ENCODE peak calls at places on chromosomes 12 and 14, in five cellular contexts. O is HCT116, C is uterus, J is GM06990, V is B cell. X is an unnamed sample.

GRCh38 chr12:13777374-13777773 is 204.0 kb downstream of the GRIN2B start:
- DNase-seq in O (no peak), C (no peak), J (no peak), V (no peak), X (no peak)

GRCh38 chr12:95107362-95107761 is 33.9 kb upstream of the NR2C1 start:
- DNase-seq in O (no peak), C (no peak), J (no peak), V (no peak), X (no peak)

GRCh38 chr12:4435537-4435936 is 10.1 kb downstream of the FGF6 start:
- DNase-seq in O (no peak), C (no peak), J (no peak), V (no peak), X (no peak)

GRCh38 chr12:32558941-32559340 is 120.2 kb upstream of the DNM1L start:
- DNase-seq in O (no peak), C (no peak), J (peak), V (peak), X (no peak)

GRCh38 chr14:20460458-20461229 is 590 bp downstream of the PIP4P1 start:
- DNase-seq in O (no peak), C (peak), J (peak), V (peak), X (no peak)

GRCh38 chr12:11686135-11686534 is 36.7 kb downstream of the ETV6 start:
- DNase-seq in O (no peak), C (no peak), J (no peak), V (no peak), X (no peak)

GRCh38 chr14:100670017-100670974 is 56.4 kb upstream of the DLK1 start:
- DNase-seq in O (no peak), C (no peak), J (no peak), V (no peak), X (no peak)

GRCh38 chr12:55687746-55688145 is 20.0 kb downstream of the ITGA7 start:
- DNase-seq in O (no peak), C (no peak), J (no peak), V (no peak), X (no peak)

GRCh38 chr12:5944688-5945070 is 380 bp downstream of the ANO2 start:
- DNase-seq in O (no peak), C (no peak), J (no peak), V (no peak), X (no peak)

GRCh38 chr12:126819554-126819953 is 1447.4 kb upstream of the TMEM132C start:
- DNase-seq in O (no peak), C (no peak), J (no peak), V (no peak), X (no peak)

GRCh38 chr14:96016761-96017160 is 22.4 kb upstream of the C14orf132 start:
- DNase-seq in O (no peak), C (no peak), J (no peak), V (no peak), X (no peak)

GRCh38 chr12:32217354-32218310 is 111.0 kb downstream of the BICD1 start:
- DNase-seq in O (no peak), C (no peak), J (no peak), V (no peak), X (no peak)

GRCh38 chr12:112122823-112123690 is 2.3 kb upstream of the TRAFD1 start:
- DNase-seq in O (no peak), C (no peak), J (no peak), V (no peak), X (no peak)

GRCh38 chr12:82793882-82794281 is 107.2 kb downstream of the TMTC2 start:
- DNase-seq in O (no peak), C (no peak), J (no peak), V (no peak), X (no peak)

GRCh38 chr14:37246427-37246829 is 48.7 kb downstream of the MIPOL1 start:
- DNase-seq in O (peak), C (no peak), J (no peak), V (peak), X (no peak)

GRCh38 chr12:72491399-72491798 is 219.2 kb downstream of the TRHDE start:
- DNase-seq in O (no peak), C (no peak), J (no peak), V (no peak), X (no peak)

GRCh38 chr14:92546347-92547053 is 32.9 kb downstream of the RIN3 start:
- DNase-seq in O (no peak), C (no peak), J (no peak), V (no peak), X (no peak)

GRCh38 chr12:54381136-54381535 is 3.4 kb downstream of the ZNF385A start:
- DNase-seq in O (no peak), C (no peak), J (no peak), V (no peak), X (no peak)

GRCh38 chr14:32933943-32934890 is 4.5 kb upstream of the NPAS3 start:
- DNase-seq in O (no peak), C (peak), J (no peak), V (no peak), X (peak)

GRCh38 chr12:3797649-3798048 is 44.7 kb upstream of the CRACR2A start:
- DNase-seq in O (no peak), C (no peak), J (no peak), V (no peak), X (no peak)

GRCh38 chr12:113462117-113462774 is 9.4 kb downstream of the LHX5 start:
- DNase-seq in O (peak), C (peak), J (no peak), V (peak), X (peak)

GRCh38 chr12:53950441-53950781 is 4.3 kb upstream of the HOXC12 start:
- DNase-seq in O (no peak), C (no peak), J (no peak), V (no peak), X (no peak)

GRCh38 chr12:118436002-118436724 is 59.8 kb downstream of the SUDS3 start:
- DNase-seq in O (peak), C (no peak), J (no peak), V (no peak), X (peak)

GRCh38 chr12:106709068-106709511 is 65.4 kb upstream of the RIC8B start:
- DNase-seq in O (no peak), C (no peak), J (no peak), V (no peak), X (no peak)
- TF ChIP-seq CTCF in O (no peak), C (no peak), J (no peak), V (no peak), X (no peak)

GRCh38 chr14:34365309-34365915 is 96.6 kb downstream of the SPTSSA start:
- DNase-seq in O (no peak), C (no peak), J (no peak), V (no peak), X (no peak)
- TF ChIP-seq CTCF in O (peak), C (peak), J (peak), V (no peak), X (no peak)

GRCh38 chr14:24310387-24310665 is 386 bp downstream of the LTB4R2 start:
- DNase-seq in O (no peak), C (no peak), J (no peak), V (no peak), X (no peak)

GRCh38 chr14:24307156-24307574 is 612 bp downstream of the CIDEB start:
- DNase-seq in O (no peak), C (no peak), J (no peak), V (no peak), X (no peak)

GRCh38 chr14:24309538-24310386 is at the start of gene LTB4R2:
- DNase-seq in O (no peak), C (no peak), J (no peak), V (no peak), X (no peak)

GRCh38 chr14:24307575-24308341 is at the start of gene CIDEB:
- DNase-seq in O (no peak), C (no peak), J (no peak), V (peak), X (peak)

GRCh38 chr14:24308342-24309124 is 756 bp upstream of the CIDEB start:
- DNase-seq in O (no peak), C (no peak), J (no peak), V (no peak), X (no peak)
- TF ChIP-seq CTCF in O (no peak), C (no peak), J (no peak), V (peak), X (no peak)

DNA sequence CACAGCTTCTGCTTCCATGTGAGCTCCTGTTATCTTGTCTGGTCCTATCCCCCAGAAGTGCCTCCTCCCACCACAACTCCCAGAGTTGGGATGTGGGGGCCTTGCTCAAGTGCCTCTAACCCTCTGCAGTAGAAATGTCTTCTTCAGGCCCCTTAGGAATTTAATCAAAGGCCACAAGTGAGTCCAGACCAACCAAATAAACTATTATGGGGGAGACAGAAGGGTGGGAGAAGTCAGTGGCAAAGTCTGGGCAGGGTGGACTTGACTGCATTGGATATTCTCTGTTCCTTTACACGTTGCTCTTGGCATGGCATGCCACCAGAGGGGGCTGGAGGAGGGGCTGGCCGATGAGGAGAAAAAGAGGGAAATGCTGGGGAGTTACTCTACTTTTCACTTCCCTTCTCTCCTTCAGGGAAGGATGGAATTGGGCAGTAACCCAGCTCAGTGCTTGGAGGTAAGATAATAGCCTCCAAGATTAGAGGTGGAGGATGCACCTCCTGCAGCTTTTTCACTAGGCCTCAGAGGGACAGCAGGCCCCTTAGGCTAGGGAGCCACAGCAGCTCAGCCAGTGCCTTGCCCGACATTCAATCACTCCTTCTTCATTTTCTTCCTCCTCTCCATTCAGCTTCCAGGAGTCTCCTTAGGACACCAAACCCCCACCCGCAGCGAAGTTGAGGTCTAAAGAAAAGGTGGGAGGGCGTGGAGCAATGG is 1.2 kb upstream of the AP1G2 start:
- DNase-seq in O (no peak), C (peak), J (no peak), V (peak), X (peak)
- TF ChIP-seq CTCF in O (peak), C (no peak), J (peak), V (no peak), X (peak)

GRCh38 chr12:64650762-64651161 is 40.5 kb downstream of the RASSF3 start:
- DNase-seq in O (no peak), C (no peak), J (no peak), V (no peak), X (no peak)
- TF ChIP-seq CTCF in O (no peak), C (no peak), J (no peak), V (no peak), X (no peak)

GRCh38 chr14:64628940-64629403 is 75.3 kb upstream of the PLEKHG3 start:
- DNase-seq in O (no peak), C (peak), J (no peak), V (no peak), X (no peak)
- TF ChIP-seq CTCF in O (no peak), C (no peak), J (no peak), V (no peak), X (no peak)

DNA sequence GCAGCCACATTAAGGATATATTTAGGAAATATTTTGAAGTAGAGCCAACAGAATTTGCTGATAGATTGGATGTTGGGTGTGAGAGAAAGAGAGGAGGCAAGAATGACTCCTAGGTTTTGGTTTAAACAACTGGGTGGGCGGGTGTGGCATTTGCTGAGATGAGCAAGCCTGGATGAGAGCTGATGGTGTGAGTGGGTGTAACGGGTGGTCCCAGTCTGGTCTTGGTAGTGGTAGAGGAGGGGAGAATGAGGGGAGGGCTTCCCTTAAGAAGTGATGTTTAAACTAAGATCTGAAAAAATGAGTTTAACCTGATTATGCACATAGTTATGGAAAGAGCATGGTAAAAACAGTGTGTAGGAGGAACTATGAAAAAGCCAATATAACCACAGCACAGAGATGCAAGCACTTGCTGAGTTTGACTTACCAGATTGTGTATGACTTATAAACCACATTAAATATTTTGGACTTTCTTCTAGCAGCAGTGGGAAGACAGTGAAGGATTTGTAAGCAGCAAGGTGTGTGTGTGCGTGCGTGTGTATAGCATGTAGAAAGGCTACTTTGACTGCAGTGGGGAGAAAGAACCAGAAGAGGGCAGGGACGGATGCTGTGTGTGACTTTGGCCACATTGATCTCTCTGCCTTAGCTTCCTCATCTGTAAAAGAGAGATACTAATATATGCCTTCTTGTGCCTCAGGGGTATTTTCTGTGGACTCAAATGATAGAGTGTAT is 139.7 kb downstream of the PRIMA1 start:
- DNase-seq in O (peak), C (no peak), J (no peak), V (no peak), X (peak)
- TF ChIP-seq CTCF in O (peak), C (peak), J (peak), V (no peak), X (peak)